ENCODE peak calls at places on chromosome 2, in seven cellular contexts. A is GM12878, L is stomach, W is uterus, I is A549, D is endothelial cell of umbilical vein, K is IMR-90. G is an unnamed sample.

GRCh38 chr2:32136097-32136496 is 29.6 kb upstream of the SLC30A6 start:
- DNase-seq in A (no peak), L (no peak), W (no peak), I (peak; percentile 19), D (no peak), K (peak; percentile 60), G (no peak)

GRCh38 chr2:43161650-43162542 is 64.5 kb downstream of the ZFP36L2 start:
- DNase-seq in A (no peak), L (peak; percentile 81), W (no peak), I (no peak), D (no peak), K (no peak), G (peak; percentile 87)

GRCh38 chr2:124027182-124027581 is 2.1 kb downstream of the CNTNAP5 start:
- DNase-seq in A (peak; percentile 9), L (peak; percentile 27), W (no peak), I (peak; percentile 46), D (peak; percentile 9), K (peak; percentile 30), G (no peak)

GRCh38 chr2:26399781-26400376 is 1.8 kb upstream of the DRC1 start:
- DNase-seq in A (no peak), L (no peak), W (no peak), I (no peak), D (no peak), K (no peak), G (no peak)

GRCh38 chr2:112685167-112685884 is 35.5 kb upstream of the NT5DC4 start:
- DNase-seq in A (no peak), L (no peak), W (no peak), I (peak; percentile 26), D (no peak), K (no peak), G (peak; percentile 9)

GRCh38 chr2:60972889-60973656 is 44.4 kb upstream of the PEX13 start:
- DNase-seq in A (no peak), L (no peak), W (no peak), I (no peak), D (no peak), K (no peak), G (no peak)

GRCh38 chr2:62774555-62775366 is 69.2 kb downstream of the EHBP1 start:
- DNase-seq in A (peak; percentile 17), L (no peak), W (no peak), I (peak; percentile 83), D (peak; percentile 62), K (peak; percentile 63), G (no peak)

GRCh38 chr2:235217814-235218213 is 266.0 kb downstream of the SH3BP4 start:
- DNase-seq in A (no peak), L (no peak), W (no peak), I (no peak), D (no peak), K (peak; percentile 7), G (no peak)

GRCh38 chr2:199019898-199020507 is 437.7 kb downstream of the SATB2 start:
- DNase-seq in A (no peak), L (no peak), W (no peak), I (peak; percentile 32), D (no peak), K (peak; percentile 59), G (no peak)

GRCh38 chr2:197092431-197092830 is 165.9 kb upstream of the PGAP1 start:
- DNase-seq in A (no peak), L (no peak), W (peak; percentile 83), I (no peak), D (no peak), K (peak; percentile 92), G (no peak)

GRCh38 chr2:134776836-134777235 is 58.0 kb upstream of the TMEM163 start:
- DNase-seq in A (no peak), L (no peak), W (no peak), I (no peak), D (no peak), K (no peak), G (no peak)

GRCh38 chr2:64989126-64989981 is at the start of gene SLC1A4:
- DNase-seq in A (no peak), L (peak; percentile 91), W (peak; percentile 91), I (peak; percentile 89), D (peak; percentile 91), K (peak; percentile 88), G (peak; percentile 85)
- TF ChIP-seq POLR2A in A (peak; percentile 79), L (no peak), W (peak; percentile 71), I (peak; percentile 63), D (peak; percentile 79), K (peak; percentile 73), G (peak; percentile 43)

GRCh38 chr2:99431587-99432275 is 58.1 kb downstream of the REV1 start:
- DNase-seq in A (no peak), L (no peak), W (no peak), I (no peak), D (no peak), K (peak; percentile 52), G (no peak)
- H3K27ac ChIP-seq in A (no peak overlapping the region), L (peak overlapping the region; percentile 73), W (no peak overlapping the region), I (no peak overlapping the region), D (no peak overlapping the region), K (peak overlapping the region; percentile 89), G (no peak overlapping the region)

DNA sequence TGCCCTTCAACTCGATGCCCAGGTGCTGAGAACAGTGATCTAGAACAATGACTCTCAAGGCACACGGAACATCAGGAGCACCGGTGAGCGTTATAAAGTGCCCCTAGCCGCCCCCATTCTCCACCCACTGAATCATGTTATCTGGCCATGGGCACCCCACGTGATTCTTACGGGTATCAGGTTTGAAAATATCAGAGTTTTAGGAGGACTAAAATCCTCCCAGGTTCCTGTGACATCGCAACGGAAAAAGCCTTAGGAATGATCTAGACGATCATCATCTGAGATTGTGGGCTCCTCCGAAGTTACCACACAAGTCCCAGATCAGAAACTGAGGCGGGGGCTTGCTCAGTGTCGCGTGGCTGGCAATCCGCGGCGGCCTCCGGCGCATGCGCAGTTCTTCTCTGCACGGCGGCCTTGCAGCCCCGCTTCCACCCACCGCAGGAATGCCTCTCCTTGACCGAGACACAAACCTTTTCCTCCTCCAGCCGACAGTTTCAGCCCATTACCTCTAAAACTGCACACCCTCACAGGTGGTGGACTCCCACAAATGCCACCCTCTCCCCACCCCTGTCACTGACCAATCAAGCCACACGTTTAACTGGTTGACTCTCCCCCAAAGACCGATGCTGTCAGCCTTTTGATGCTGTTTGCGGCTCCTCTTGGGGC is 5.8 kb upstream of the MRPL33 start:
- DNase-seq in A (no peak), L (peak; percentile 81), W (peak; percentile 34), I (peak; percentile 37), D (peak; percentile 57), K (no peak), G (peak; percentile 68)
- TF ChIP-seq POLR2A in A (no peak), L (no peak), W (no peak), I (no peak), D (no peak), K (no peak), G (no peak)

DNA sequence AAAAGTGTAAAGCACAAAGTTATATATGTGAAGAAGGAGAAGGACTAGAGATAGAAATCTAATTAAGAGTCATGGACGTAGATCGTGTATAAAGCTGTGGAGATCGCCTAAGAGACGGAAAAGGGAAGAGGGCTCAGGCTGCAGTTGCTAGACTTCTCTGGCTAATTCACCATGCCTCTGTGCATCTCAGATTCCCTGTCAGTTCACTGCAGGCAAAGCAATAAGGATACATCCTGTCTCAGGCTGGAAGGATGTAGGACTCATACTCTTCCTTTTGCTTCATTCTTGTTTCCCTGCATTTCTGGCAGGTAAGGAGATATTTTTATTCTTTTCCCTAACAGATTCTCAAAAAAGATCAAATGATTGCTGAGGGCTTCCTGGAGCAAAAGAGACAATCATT is 112.6 kb downstream of the AP1S3 start:
- DNase-seq in A (no peak), L (no peak), W (no peak), I (peak; percentile 20), D (peak; percentile 44), K (peak; percentile 48), G (no peak)
- H3K27ac ChIP-seq in A (no peak overlapping the region), L (peak overlapping the region; percentile 48), W (peak overlapping the region; percentile 65), I (peak overlapping the region; percentile 90), D (peak overlapping the region; percentile 91), K (peak overlapping the region; percentile 91), G (peak overlapping the region; percentile 8)

GRCh38 chr2:96737831-96738230 is 2.0 kb downstream of the LMAN2L start:
- DNase-seq in A (no peak), L (no peak), W (no peak), I (no peak), D (no peak), K (no peak), G (no peak)

GRCh38 chr2:96737251-96737650 is 2.6 kb downstream of the LMAN2L start:
- DNase-seq in A (no peak), L (no peak), W (no peak), I (no peak), D (no peak), K (no peak), G (no peak)

GRCh38 chr2:96734899-96735585 is 4.8 kb downstream of the LMAN2L start:
- DNase-seq in A (no peak), L (no peak), W (no peak), I (no peak), D (no peak), K (peak; percentile 12), G (no peak)

GRCh38 chr2:96739051-96739632 is 722 bp downstream of the LMAN2L start:
- DNase-seq in A (no peak), L (no peak), W (no peak), I (no peak), D (no peak), K (no peak), G (no peak)

DNA sequence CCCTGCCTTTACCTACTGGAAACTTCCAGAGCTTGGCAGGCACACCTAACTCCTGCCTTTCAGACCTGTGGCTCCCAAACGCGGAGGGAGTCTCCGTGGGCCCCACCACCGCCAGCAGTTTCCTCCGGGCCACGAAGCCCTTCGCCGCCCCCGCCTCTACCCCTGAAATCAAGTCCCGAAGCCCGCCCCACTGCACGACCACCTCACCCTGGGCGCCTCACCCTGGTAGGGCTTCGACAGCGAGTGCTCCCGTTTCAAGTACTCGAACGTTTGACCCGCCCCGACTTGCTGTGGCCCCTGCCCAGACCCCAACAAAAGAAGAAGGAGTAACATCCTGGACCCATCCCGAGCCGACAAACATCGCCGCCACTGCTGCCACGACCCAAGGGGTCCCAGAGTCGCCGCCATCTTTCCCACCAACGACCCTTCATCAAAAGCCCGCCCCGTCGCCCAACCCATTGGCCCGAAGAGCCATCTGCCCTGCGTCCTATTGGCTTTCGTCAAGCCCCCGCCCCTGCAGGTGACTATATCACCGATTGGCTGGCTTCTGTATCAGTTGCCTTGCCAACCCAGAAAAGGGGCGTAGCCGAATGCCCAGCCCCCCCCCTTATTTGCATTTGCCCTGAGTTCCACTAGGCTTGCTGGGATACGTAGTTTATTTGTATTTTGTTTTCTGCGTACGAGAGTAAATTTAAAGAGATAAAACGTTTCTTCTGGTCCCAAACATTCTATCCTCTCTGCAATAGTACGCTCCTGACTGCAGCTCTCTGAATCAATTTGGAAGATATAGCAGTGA is at the start of gene LMAN2L:
- DNase-seq in A (peak; percentile 86), L (peak; percentile 98), W (peak; percentile 99), I (peak; percentile 96), D (peak; percentile 98), K (peak; percentile 95), G (peak; percentile 97)
- TF ChIP-seq POLR2A in A (peak; percentile 85), L (no peak), W (peak; percentile 17), I (peak; percentile 80), D (peak; percentile 85), K (peak; percentile 70), G (no peak)

GRCh38 chr2:46802665-46803550 is 112.7 kb downstream of the MCFD2 start:
- DNase-seq in A (no peak), L (no peak), W (no peak), I (no peak), D (peak; percentile 26), K (no peak), G (peak; percentile 47)
- H3K27ac ChIP-seq in A (no peak overlapping the region), L (no peak overlapping the region), W (no peak overlapping the region), I (peak overlapping the region; percentile 78), D (no peak overlapping the region), K (peak overlapping the region; percentile 81), G (no peak overlapping the region)

GRCh38 chr2:25342372-25343186 is 854 bp upstream of the DNMT3A start:
- DNase-seq in A (no peak), L (peak; percentile 82), W (peak; percentile 74), I (peak; percentile 84), D (peak; percentile 88), K (peak; percentile 82), G (peak; percentile 90)
- TF ChIP-seq POLR2A in A (peak; percentile 50), L (no peak), W (peak; percentile 23), I (no peak), D (no peak), K (no peak), G (no peak)